ENCODE peak calls at places on chromosomes 2 and 18, in seven cellular contexts. One of them, this sample, is unnamed.

GRCh38 chr2:51722311-51722710 is 690.4 kb upstream of the NRXN1 start:
- DNase-seq in bronchial epithelial cell: peak; percentile 92
- DNase-seq in nephron progenitor cell: no peak
- DNase-seq in brain microvascular endothelial cell: peak; percentile 79
- DNase-seq in GM12865: no peak
- DNase-seq in GM10248: no peak
- DNase-seq in fibroblast of lung: peak; percentile 93
- DNase-seq in this sample: peak; percentile 37

GRCh38 chr2:182593394-182593707 is 122.7 kb upstream of the DNAJC10 start:
- DNase-seq in bronchial epithelial cell: peak; percentile 82
- DNase-seq in nephron progenitor cell: no peak
- DNase-seq in brain microvascular endothelial cell: peak; percentile 69
- DNase-seq in GM12865: no peak
- DNase-seq in GM10248: no peak
- DNase-seq in fibroblast of lung: peak; percentile 62
- DNase-seq in this sample: peak; percentile 80

GRCh38 chr2:46363535-46364170 is 66.4 kb downstream of the EPAS1 start:
- DNase-seq in bronchial epithelial cell: peak; percentile 53
- DNase-seq in nephron progenitor cell: no peak
- DNase-seq in brain microvascular endothelial cell: peak; percentile 52
- DNase-seq in GM12865: peak; percentile 16
- DNase-seq in GM10248: no peak
- DNase-seq in fibroblast of lung: peak; percentile 86
- DNase-seq in this sample: peak; percentile 88

GRCh38 chr2:88626171-88627054 is 851 bp downstream of the EIF2AK3 start:
- DNase-seq in bronchial epithelial cell: no peak
- DNase-seq in nephron progenitor cell: peak; percentile 63
- DNase-seq in brain microvascular endothelial cell: no peak
- DNase-seq in GM12865: peak; percentile 57
- DNase-seq in GM10248: no peak
- DNase-seq in fibroblast of lung: no peak
- DNase-seq in this sample: peak; percentile 33

GRCh38 chr2:48284624-48285212 is 245.2 kb upstream of the STON1 start:
- DNase-seq in bronchial epithelial cell: no peak
- DNase-seq in nephron progenitor cell: no peak
- DNase-seq in brain microvascular endothelial cell: no peak
- DNase-seq in GM12865: no peak
- DNase-seq in GM10248: no peak
- DNase-seq in fibroblast of lung: no peak
- DNase-seq in this sample: no peak

GRCh38 chr2:229922449-229923386 is at the start of gene FBXO36:
- DNase-seq in bronchial epithelial cell: peak; percentile 68
- DNase-seq in nephron progenitor cell: peak; percentile 93
- DNase-seq in brain microvascular endothelial cell: peak; percentile 35
- DNase-seq in GM12865: peak; percentile 93
- DNase-seq in GM10248: peak; percentile 90
- DNase-seq in fibroblast of lung: no peak
- DNase-seq in this sample: peak; percentile 48

GRCh38 chr18:27276886-27277285 is 91.8 kb upstream of the CHST9 start:
- DNase-seq in bronchial epithelial cell: no peak
- DNase-seq in nephron progenitor cell: no peak
- DNase-seq in brain microvascular endothelial cell: no peak
- DNase-seq in GM12865: no peak
- DNase-seq in GM10248: no peak
- DNase-seq in fibroblast of lung: no peak
- DNase-seq in this sample: no peak

GRCh38 chr2:143075711-143076110 is 53.5 kb upstream of the ARHGAP15 start:
- DNase-seq in bronchial epithelial cell: no peak
- DNase-seq in nephron progenitor cell: no peak
- DNase-seq in brain microvascular endothelial cell: no peak
- DNase-seq in GM12865: no peak
- DNase-seq in GM10248: no peak
- DNase-seq in fibroblast of lung: no peak
- DNase-seq in this sample: no peak

GRCh38 chr2:164766217-164766616 is 75.4 kb downstream of the COBLL1 start:
- DNase-seq in bronchial epithelial cell: no peak
- DNase-seq in nephron progenitor cell: no peak
- DNase-seq in brain microvascular endothelial cell: no peak
- DNase-seq in GM12865: no peak
- DNase-seq in GM10248: no peak
- DNase-seq in fibroblast of lung: no peak
- DNase-seq in this sample: no peak

GRCh38 chr2:10349725-10350124 is 47.0 kb downstream of the HPCAL1 start:
- DNase-seq in bronchial epithelial cell: no peak
- DNase-seq in nephron progenitor cell: no peak
- DNase-seq in brain microvascular endothelial cell: no peak
- DNase-seq in GM12865: no peak
- DNase-seq in GM10248: no peak
- DNase-seq in fibroblast of lung: no peak
- DNase-seq in this sample: no peak

GRCh38 chr2:74887445-74887951 is 53.6 kb downstream of the HK2 start:
- DNase-seq in bronchial epithelial cell: peak; percentile 97
- DNase-seq in nephron progenitor cell: no peak
- DNase-seq in brain microvascular endothelial cell: peak; percentile 27
- DNase-seq in GM12865: no peak
- DNase-seq in GM10248: no peak
- DNase-seq in fibroblast of lung: peak; percentile 65
- DNase-seq in this sample: peak; percentile 74

GRCh38 chr2:74884866-74885265 is 50.9 kb downstream of the HK2 start:
- DNase-seq in bronchial epithelial cell: no peak
- DNase-seq in nephron progenitor cell: no peak
- DNase-seq in brain microvascular endothelial cell: no peak
- DNase-seq in GM12865: no peak
- DNase-seq in GM10248: no peak
- DNase-seq in fibroblast of lung: no peak
- DNase-seq in this sample: no peak

GRCh38 chr2:74887961-74888670 is 54.2 kb downstream of the HK2 start:
- DNase-seq in bronchial epithelial cell: peak; percentile 82
- DNase-seq in nephron progenitor cell: no peak
- DNase-seq in brain microvascular endothelial cell: peak; percentile 21
- DNase-seq in GM12865: no peak
- DNase-seq in GM10248: no peak
- DNase-seq in fibroblast of lung: peak; percentile 33
- DNase-seq in this sample: peak; percentile 21

GRCh38 chr2:74886251-74886650 is 52.3 kb downstream of the HK2 start:
- DNase-seq in bronchial epithelial cell: no peak
- DNase-seq in nephron progenitor cell: no peak
- DNase-seq in brain microvascular endothelial cell: no peak
- DNase-seq in GM12865: no peak
- DNase-seq in GM10248: no peak
- DNase-seq in fibroblast of lung: no peak
- DNase-seq in this sample: no peak

GRCh38 chr2:74886811-74887210 is 52.9 kb downstream of the HK2 start:
- DNase-seq in bronchial epithelial cell: no peak
- DNase-seq in nephron progenitor cell: no peak
- DNase-seq in brain microvascular endothelial cell: no peak
- DNase-seq in GM12865: peak; percentile 20
- DNase-seq in GM10248: no peak
- DNase-seq in fibroblast of lung: no peak
- DNase-seq in this sample: no peak
- TF ChIP-seq CTCF in bronchial epithelial cell: peak; percentile 25
- TF ChIP-seq CTCF in nephron progenitor cell: no peak
- TF ChIP-seq CTCF in brain microvascular endothelial cell: peak; percentile 12
- TF ChIP-seq CTCF in GM12865: no peak
- TF ChIP-seq CTCF in GM10248: no peak
- TF ChIP-seq CTCF in fibroblast of lung: no peak
- TF ChIP-seq CTCF in this sample: no peak

DNA sequence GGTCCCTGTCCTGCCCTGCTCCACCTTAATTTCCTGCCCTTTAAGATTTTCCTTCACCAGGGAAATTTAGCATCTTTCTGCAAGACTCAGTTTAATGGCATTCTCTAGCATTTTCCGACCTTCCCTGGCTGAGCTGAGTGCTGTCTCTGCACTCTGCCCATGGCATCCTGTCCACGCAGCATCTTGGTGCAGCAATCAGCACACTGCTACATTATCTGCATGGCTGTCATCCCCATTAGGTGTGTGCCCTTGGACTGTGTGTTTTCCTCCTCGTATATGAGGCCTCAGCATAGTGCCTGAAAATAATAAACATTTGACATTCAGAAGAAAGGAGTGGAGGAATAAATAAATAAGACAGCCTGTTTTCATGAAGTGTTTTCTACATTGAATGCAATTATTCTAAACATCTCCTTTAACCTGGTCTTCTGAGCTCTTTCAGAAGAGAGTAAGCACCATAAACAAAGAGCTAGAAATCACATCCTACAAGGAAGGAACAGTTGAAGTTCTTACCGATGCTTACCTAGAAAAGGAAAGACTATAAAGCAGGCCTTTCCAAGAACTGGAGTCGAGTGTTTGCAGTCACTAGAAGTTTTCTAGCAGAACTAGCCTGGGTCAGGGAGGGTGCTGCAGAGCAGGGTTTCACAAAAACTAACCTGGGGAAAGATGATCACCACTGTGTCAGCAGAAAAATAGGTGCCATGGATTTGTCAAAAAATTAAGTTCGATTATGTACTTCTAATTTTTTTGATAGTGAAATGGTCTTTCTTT is 131.4 kb upstream of the ITGB6 start:
- DNase-seq in bronchial epithelial cell: no peak
- DNase-seq in nephron progenitor cell: no peak
- DNase-seq in brain microvascular endothelial cell: no peak
- DNase-seq in GM12865: no peak
- DNase-seq in GM10248: no peak
- DNase-seq in fibroblast of lung: no peak
- DNase-seq in this sample: no peak
- TF ChIP-seq CTCF in bronchial epithelial cell: no peak
- TF ChIP-seq CTCF in nephron progenitor cell: no peak
- TF ChIP-seq CTCF in brain microvascular endothelial cell: no peak
- TF ChIP-seq CTCF in GM12865: no peak
- TF ChIP-seq CTCF in GM10248: no peak
- TF ChIP-seq CTCF in fibroblast of lung: no peak
- TF ChIP-seq CTCF in this sample: no peak

GRCh38 chr18:13791181-13791580 is 32.8 kb upstream of the MC5R start:
- DNase-seq in bronchial epithelial cell: peak; percentile 89
- DNase-seq in nephron progenitor cell: no peak
- DNase-seq in brain microvascular endothelial cell: no peak
- DNase-seq in GM12865: no peak
- DNase-seq in GM10248: no peak
- DNase-seq in fibroblast of lung: peak; percentile 16
- DNase-seq in this sample: no peak

GRCh38 chr18:13797157-13797611 is 26.8 kb upstream of the MC5R start:
- DNase-seq in bronchial epithelial cell: peak; percentile 89
- DNase-seq in nephron progenitor cell: no peak
- DNase-seq in brain microvascular endothelial cell: no peak
- DNase-seq in GM12865: no peak
- DNase-seq in GM10248: no peak
- DNase-seq in fibroblast of lung: no peak
- DNase-seq in this sample: peak; percentile 15

GRCh38 chr18:13796515-13796914 is 27.4 kb upstream of the MC5R start:
- DNase-seq in bronchial epithelial cell: no peak
- DNase-seq in nephron progenitor cell: no peak
- DNase-seq in brain microvascular endothelial cell: no peak
- DNase-seq in GM12865: no peak
- DNase-seq in GM10248: no peak
- DNase-seq in fibroblast of lung: no peak
- DNase-seq in this sample: no peak

GRCh38 chr18:13799396-13799795 is 24.6 kb upstream of the MC5R start:
- DNase-seq in bronchial epithelial cell: no peak
- DNase-seq in nephron progenitor cell: no peak
- DNase-seq in brain microvascular endothelial cell: no peak
- DNase-seq in GM12865: no peak
- DNase-seq in GM10248: no peak
- DNase-seq in fibroblast of lung: no peak
- DNase-seq in this sample: no peak

DNA sequence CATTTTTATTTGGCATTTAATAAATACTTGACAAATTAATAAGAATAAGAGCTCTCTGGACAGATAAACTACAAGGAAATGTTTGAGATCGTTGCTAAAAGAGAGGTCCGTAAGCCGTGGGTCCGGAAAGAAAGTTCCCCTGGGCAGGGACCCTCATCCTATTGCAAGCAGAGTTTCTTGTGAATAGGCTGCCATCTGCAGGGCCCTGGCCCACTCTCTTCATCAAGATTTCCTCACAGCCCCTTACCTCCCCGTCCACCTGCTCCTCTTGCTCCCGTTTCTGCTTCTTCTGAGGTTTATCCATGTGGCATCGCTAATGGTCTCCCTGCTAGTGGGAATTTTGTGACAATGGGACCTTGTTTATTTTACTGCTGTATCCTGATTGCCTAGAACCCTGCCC is 30.1 kb upstream of the MC5R start:
- DNase-seq in bronchial epithelial cell: no peak
- DNase-seq in nephron progenitor cell: no peak
- DNase-seq in brain microvascular endothelial cell: no peak
- DNase-seq in GM12865: no peak
- DNase-seq in GM10248: no peak
- DNase-seq in fibroblast of lung: no peak
- DNase-seq in this sample: no peak
- TF ChIP-seq CTCF in bronchial epithelial cell: no peak
- TF ChIP-seq CTCF in nephron progenitor cell: no peak
- TF ChIP-seq CTCF in brain microvascular endothelial cell: no peak
- TF ChIP-seq CTCF in GM12865: no peak
- TF ChIP-seq CTCF in GM10248: no peak
- TF ChIP-seq CTCF in fibroblast of lung: no peak
- TF ChIP-seq CTCF in this sample: no peak

DNA sequence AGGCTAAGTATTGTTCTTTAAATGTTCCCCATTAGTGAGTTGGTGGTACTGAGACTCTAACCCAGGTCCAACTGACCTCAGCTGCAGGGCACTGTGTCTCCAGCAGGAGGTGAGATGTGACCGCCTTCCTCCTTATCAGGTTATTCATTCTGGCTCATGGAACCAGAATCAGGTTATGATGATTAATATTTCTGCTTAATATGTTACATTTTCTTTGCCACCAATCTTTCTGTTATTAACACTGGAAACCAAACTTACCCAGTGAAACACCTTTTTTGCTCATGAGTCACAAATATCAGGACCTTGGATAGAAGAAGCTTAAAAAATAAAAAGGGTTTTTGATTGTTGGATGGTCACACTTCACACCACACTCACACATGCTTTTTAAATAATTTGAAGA is 85.4 kb downstream of the DPP4 start:
- DNase-seq in bronchial epithelial cell: peak; percentile 26
- DNase-seq in nephron progenitor cell: no peak
- DNase-seq in brain microvascular endothelial cell: no peak
- DNase-seq in GM12865: peak; percentile 25
- DNase-seq in GM10248: no peak
- DNase-seq in fibroblast of lung: no peak
- DNase-seq in this sample: no peak
- TF ChIP-seq CTCF in bronchial epithelial cell: no peak
- TF ChIP-seq CTCF in nephron progenitor cell: no peak
- TF ChIP-seq CTCF in brain microvascular endothelial cell: peak; percentile 53
- TF ChIP-seq CTCF in GM12865: peak; percentile 40
- TF ChIP-seq CTCF in GM10248: no peak
- TF ChIP-seq CTCF in fibroblast of lung: no peak
- TF ChIP-seq CTCF in this sample: peak; percentile 35

DNA sequence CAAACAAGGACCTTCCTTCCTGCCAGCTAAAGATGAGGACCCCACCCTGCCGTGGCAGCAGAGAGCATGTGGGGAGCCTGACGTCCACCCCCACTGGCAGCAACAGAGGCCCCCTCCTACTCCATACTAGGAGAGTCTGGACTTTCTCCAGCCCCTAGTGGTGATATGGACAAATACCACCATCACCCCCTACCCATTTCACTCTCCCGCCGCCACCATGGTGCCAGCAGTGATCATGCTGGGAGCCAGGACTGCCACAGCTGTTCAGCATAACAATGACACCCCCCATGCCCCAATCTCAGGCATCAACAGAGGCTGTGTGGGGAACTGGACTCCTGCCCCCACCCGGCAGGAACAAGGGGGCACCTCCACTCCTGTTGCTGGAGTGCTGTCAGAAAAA is 42.7 kb upstream of the ATP9B start:
- DNase-seq in bronchial epithelial cell: no peak
- DNase-seq in nephron progenitor cell: no peak
- DNase-seq in brain microvascular endothelial cell: no peak
- DNase-seq in GM12865: no peak
- DNase-seq in GM10248: no peak
- DNase-seq in fibroblast of lung: no peak
- DNase-seq in this sample: no peak
- TF ChIP-seq CTCF in bronchial epithelial cell: no peak
- TF ChIP-seq CTCF in nephron progenitor cell: no peak
- TF ChIP-seq CTCF in brain microvascular endothelial cell: no peak
- TF ChIP-seq CTCF in GM12865: no peak
- TF ChIP-seq CTCF in GM10248: no peak
- TF ChIP-seq CTCF in fibroblast of lung: no peak
- TF ChIP-seq CTCF in this sample: no peak

This sample was measured in fibroblast of the aortic adventitia.